ENCODE peak calls at places on chromosomes 2 and 18, in ten cellular contexts. K is right cardiac atrium, U is fibroblast of lung, V is A549, G is vagina, C is endodermal cell, M is heart left ventricle, T is adipocyte, P is left ventricle myocardium inferior, N is IMR-90. B is an unnamed sample. For H3K4me1, the result is how much of the 10 kb centered on the place peaks cover.

GRCh38 chr2:206289391-206289790 is 14.9 kb downstream of the ZDBF2 start:
- DNase-seq in K (no peak), U (no peak), V (no peak), G (no peak), C (no peak), M (no peak), T (no peak), P (no peak), N (no peak), B (no peak)

GRCh38 chr2:221322741-221323140 is 249.4 kb downstream of the EPHA4 start:
- DNase-seq in K (no peak), U (no peak), V (no peak), G (no peak), C (no peak), M (no peak), T (no peak), P (no peak), N (no peak), B (no peak)

GRCh38 chr2:163248321-163249090 is 409.9 kb upstream of the KCNH7 start:
- DNase-seq in K (no peak), U (no peak), V (no peak), G (no peak), C (no peak), M (no peak), T (no peak), P (no peak), N (no peak), B (no peak)

GRCh38 chr2:36463365-36463764 is 107.8 kb downstream of the CRIM1 start:
- DNase-seq in K (no peak), U (no peak), V (no peak), G (no peak), C (no peak), M (no peak), T (no peak), P (no peak), N (no peak), B (peak)

GRCh38 chr2:29749843-29750242 is 171.5 kb downstream of the ALK start:
- DNase-seq in K (no peak), U (no peak), V (no peak), G (no peak), C (no peak), M (no peak), T (no peak), P (no peak), N (no peak), B (no peak)

GRCh38 chr2:149908731-149909690 is 321.4 kb upstream of the MMADHC start:
- DNase-seq in K (no peak), U (peak), V (no peak), G (no peak), C (no peak), M (no peak), T (peak), P (no peak), N (peak), B (no peak)

GRCh38 chr2:134199123-134199522 is 54.7 kb upstream of the MGAT5 start:
- DNase-seq in K (no peak), U (peak), V (no peak), G (no peak), C (no peak), M (no peak), T (no peak), P (no peak), N (peak), B (no peak)

GRCh38 chr2:198499539-198499938 is 695.1 kb downstream of the PLCL1 start:
- DNase-seq in K (peak), U (peak), V (no peak), G (no peak), C (peak), M (peak), T (peak), P (peak), N (peak), B (no peak)

GRCh38 chr18:27713727-27714080 is 463.2 kb downstream of the CDH2 start:
- DNase-seq in K (no peak), U (peak), V (no peak), G (no peak), C (no peak), M (no peak), T (peak), P (no peak), N (peak), B (no peak)

GRCh38 chr2:173858297-173858731 is 106.9 kb downstream of the SP3 start:
- DNase-seq in K (no peak), U (no peak), V (no peak), G (no peak), C (no peak), M (no peak), T (no peak), P (no peak), N (no peak), B (no peak)

GRCh38 chr2:180056367-180057118 is 49.4 kb upstream of the CWC22 start:
- DNase-seq in K (no peak), U (no peak), V (no peak), G (no peak), C (peak), M (no peak), T (no peak), P (no peak), N (no peak), B (no peak)

GRCh38 chr2:99643824-99644787 is 154.3 kb upstream of the REV1 start:
- DNase-seq in K (no peak), U (peak), V (no peak), G (no peak), C (no peak), M (no peak), T (peak), P (no peak), N (peak), B (peak)

GRCh38 chr2:218880749-218881594 is at the start of gene WNT10A:
- DNase-seq in K (peak), U (no peak), V (no peak), G (no peak), C (peak), M (no peak), T (no peak), P (no peak), N (no peak), B (no peak)

GRCh38 chr2:156481295-156481694 is 45.1 kb downstream of the GPD2 start:
- DNase-seq in K (no peak), U (peak), V (no peak), G (no peak), C (no peak), M (no peak), T (peak), P (no peak), N (peak), B (no peak)

GRCh38 chr2:6183231-6183630 is 491.0 kb downstream of the SOX11 start:
- DNase-seq in K (no peak), U (no peak), V (no peak), G (no peak), C (no peak), M (no peak), T (no peak), P (no peak), N (no peak), B (no peak)

GRCh38 chr2:240468300-240469238 is 33.1 kb downstream of the GPC1 start:
- DNase-seq in K (peak), U (no peak), V (no peak), G (peak), C (peak), M (peak), T (no peak), P (no peak), N (no peak), B (peak)
- H3K4me1 ChIP-seq in K (under half), U (under half), V (under half), G (under half), C (under half), M (under half), T (under half), P (under half), N (under half), B (under half)

DNA sequence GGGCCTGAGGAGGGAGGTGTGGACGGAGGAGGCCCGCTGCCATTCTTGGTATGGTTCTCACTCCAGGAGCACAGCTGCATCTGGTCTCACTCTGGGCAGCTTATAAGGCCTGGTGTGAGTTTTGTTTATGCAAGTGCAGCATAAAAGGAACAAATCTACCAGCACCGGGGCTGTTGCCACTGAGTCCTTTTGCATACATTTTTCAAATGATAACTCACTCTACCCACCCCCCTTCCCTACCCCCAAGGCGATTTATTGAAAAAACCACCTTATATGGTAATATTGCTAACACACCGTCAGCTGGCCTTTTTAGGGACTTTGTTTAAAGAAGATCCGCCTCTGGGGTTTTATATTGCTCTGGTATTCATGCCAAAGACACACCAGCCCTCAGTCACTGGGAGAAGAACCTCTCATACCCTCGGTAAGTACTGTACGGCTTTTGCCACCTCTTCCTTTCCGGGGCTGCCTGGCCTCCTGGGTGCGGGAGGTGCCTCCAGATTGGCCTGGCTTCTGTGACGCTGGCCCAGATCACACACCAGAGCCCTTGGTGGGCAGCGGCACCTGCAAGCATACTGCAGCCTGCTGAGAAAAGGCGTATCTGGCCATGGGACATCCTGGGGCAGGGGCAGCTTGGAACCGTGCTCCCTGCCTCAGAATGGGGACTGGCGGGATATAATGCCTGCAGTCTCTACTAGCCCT is at the start of gene ACTG2:
- DNase-seq in K (no peak), U (peak), V (no peak), G (no peak), C (no peak), M (no peak), T (peak), P (no peak), N (peak), B (peak)
- H3K4me3 ChIP-seq in K (no peak), U (peak), V (no peak), G (peak), C (no peak), M (no peak), T (no peak), P (no peak), N (peak), B (peak)

DNA sequence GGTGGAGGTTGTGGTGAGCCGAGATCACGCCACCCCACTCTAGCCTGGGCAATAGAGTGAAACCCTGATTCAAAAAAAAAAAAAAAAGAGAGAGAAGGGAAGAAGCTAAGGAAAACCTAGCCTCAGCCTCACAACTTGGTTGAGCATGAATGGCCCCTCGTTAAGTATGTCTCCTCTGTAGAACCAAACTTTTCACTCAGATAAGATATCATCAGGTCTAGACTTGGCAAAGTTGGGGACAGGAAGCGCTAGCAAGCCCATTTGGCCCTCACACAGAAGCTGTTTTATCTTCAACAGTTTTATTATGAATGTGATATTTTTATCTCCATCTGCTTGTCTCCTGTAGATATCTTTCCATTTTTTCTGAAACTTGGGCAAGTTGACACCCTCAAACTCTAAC is 3.5 kb upstream of the ASXL2 start:
- DNase-seq in K (no peak), U (no peak), V (no peak), G (no peak), C (no peak), M (no peak), T (no peak), P (no peak), N (no peak), B (no peak)
- H3K4me1 ChIP-seq in K (under half), U (under half), V (under half), G (under half), C (under half), M (under half), T (under half), P (under half), N (under half), B (under half)

GRCh38 chr2:60538136-60538535 is 15.3 kb downstream of the BCL11A start:
- DNase-seq in K (no peak), U (no peak), V (no peak), G (no peak), C (no peak), M (no peak), T (no peak), P (no peak), N (no peak), B (no peak)

GRCh38 chr2:60535392-60536312 is 17.8 kb downstream of the BCL11A start:
- DNase-seq in K (no peak), U (no peak), V (no peak), G (peak), C (peak), M (no peak), T (no peak), P (no peak), N (no peak), B (no peak)

GRCh38 chr2:60540054-60540453 is 13.4 kb downstream of the BCL11A start:
- DNase-seq in K (no peak), U (no peak), V (no peak), G (no peak), C (no peak), M (no peak), T (no peak), P (no peak), N (no peak), B (no peak)

GRCh38 chr2:60536716-60537115 is 16.7 kb downstream of the BCL11A start:
- DNase-seq in K (peak), U (no peak), V (no peak), G (no peak), C (no peak), M (no peak), T (no peak), P (no peak), N (no peak), B (no peak)

GRCh38 chr2:60539177-60539576 is 14.3 kb downstream of the BCL11A start:
- DNase-seq in K (no peak), U (no peak), V (no peak), G (no peak), C (peak), M (no peak), T (no peak), P (no peak), N (no peak), B (no peak)
- H3K4me3 ChIP-seq in K (no peak), U (no peak), V (no peak), G (no peak), C (no peak), M (no peak), T (no peak), P (no peak), N (no peak), B (no peak)

DNA sequence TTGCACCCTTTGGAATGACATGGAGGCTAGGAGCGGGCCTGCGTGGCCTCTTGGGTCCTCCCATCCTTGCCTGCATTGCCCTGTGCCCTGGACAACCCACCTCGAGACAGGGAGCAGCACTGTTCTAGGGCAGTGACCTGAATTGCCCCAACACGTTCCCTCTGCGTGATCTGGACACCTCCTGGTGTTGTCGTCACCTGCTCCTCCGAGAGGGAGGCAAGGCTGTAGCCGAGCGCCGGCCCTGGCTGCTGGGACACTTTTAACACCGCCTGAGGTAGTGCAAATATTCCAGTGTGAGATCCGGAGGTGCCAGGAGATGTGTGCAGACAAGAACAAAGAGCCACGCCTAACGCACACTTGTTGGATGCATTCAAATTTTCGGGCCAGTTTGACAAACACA is 131.5 kb downstream of the SMAD7 start:
- DNase-seq in K (peak), U (no peak), V (no peak), G (peak), C (peak), M (peak), T (no peak), P (peak), N (no peak), B (no peak)
- H3K4me1 ChIP-seq in K (under half), U (under half), V (under half), G (under half), C (under half), M (under half), T (under half), P (under half), N (under half), B (under half)